ENCODE peak calls at places on chromosomes 7 and 10, in four cellular contexts. K is mammary epithelial cell, Z is MM.1S, X is aorta. U is an unnamed sample. For H3K4me1, the result is how much of the 10 kb centered on the place peaks cover.

GRCh38 chr10:3807928-3808496 is 23.0 kb upstream of the KLF6 start:
- DNase-seq in K (no peak), Z (no peak), X (no peak), U (no peak)

GRCh38 chr10:46520941-46521340 is 35.5 kb downstream of the GPRIN2 start:
- DNase-seq in K (peak), Z (no peak), X (peak), U (peak)

GRCh38 chr7:36684951-36685350 is 39.3 kb downstream of the AOAH start:
- DNase-seq in K (no peak), Z (no peak), X (no peak), U (no peak)

GRCh38 chr7:130794619-130794922 is 60.6 kb upstream of the KLF14 start:
- DNase-seq in K (no peak), Z (no peak), X (no peak), U (no peak)

GRCh38 chr10:89644967-89645741 is at the start of gene PANK1:
- DNase-seq in K (peak), Z (peak), X (peak), U (peak)

GRCh38 chr10:23314835-23315239 is 29.8 kb downstream of the C10orf67 start:
- DNase-seq in K (peak), Z (peak), X (no peak), U (peak)

GRCh38 chr7:155975490-155975889 is 163.2 kb upstream of the SHH start:
- DNase-seq in K (no peak), Z (no peak), X (peak), U (no peak)

GRCh38 chr10:23150610-23151009 is 41.5 kb upstream of the PTF1A start:
- DNase-seq in K (no peak), Z (no peak), X (no peak), U (no peak)

DNA sequence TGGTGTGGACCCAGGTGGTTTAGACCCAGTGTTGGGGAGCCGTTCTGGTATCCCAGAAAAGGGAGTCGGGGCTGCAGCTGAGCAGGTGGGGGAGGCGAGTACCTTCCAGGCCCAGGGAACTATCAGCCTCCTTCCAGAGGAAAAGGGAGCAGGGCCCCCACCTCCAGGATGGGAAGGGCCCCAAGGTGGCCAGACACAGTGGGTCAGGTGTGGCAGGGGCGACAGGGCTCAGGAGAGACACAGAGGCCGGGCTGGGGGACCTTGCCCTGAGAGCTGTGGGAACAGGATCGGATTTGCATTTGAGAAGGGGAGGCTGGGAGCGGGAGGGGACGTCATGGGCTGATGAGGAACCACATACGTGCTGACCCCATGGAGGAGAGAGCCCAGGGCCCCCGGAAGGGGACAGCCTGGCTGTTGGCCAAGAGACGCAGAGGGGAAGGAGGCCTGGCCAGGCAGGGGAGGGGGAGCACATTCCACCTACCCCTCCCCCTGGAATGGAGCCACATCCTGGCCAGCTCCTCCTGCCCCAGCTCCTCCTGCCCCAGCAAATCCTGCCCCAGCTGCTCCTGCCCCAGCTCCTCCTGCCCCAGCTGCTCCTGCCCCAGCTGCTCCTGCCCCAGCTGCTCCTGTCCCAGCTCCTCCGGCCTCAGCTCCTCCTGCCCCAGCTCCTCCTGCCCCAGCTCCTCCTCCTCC is 9.7 kb upstream of the TTYH3 start:
- DNase-seq in K (no peak), Z (no peak), X (peak), U (no peak)
- H3K27ac ChIP-seq in K (no peak), Z (no peak), X (no peak), U (no peak)

GRCh38 chr10:79245539-79246208 is 101.6 kb upstream of the PPIF start:
- DNase-seq in K (no peak), Z (no peak), X (no peak), U (no peak)
- H3K4me1 ChIP-seq in K (under half), Z (half or more), X (under half), U (under half)

DNA sequence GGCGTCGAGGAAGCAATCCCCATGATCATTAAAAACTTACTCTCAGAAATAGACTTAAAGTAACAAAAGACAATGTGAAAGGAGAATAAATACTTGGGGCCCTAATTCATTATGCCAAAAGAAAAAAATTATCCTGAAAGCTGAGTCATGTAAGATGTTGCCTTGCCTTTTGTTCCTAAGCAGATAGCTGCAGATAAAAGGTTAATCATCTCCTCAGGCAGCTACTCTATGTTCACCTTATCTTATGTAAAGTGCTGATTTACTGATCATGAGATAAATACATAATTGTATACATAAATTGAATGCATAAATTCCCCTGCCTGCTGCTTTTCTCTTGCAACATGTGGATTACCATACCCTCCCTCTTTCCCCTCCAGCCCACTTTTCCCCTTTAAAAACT is 28.1 kb upstream of the CREB3L2 start:
- DNase-seq in K (peak), Z (no peak), X (no peak), U (no peak)
- H3K27ac ChIP-seq in K (no peak), Z (no peak), X (no peak), U (no peak)

GRCh38 chr7:1952781-1953180 is 280.0 kb downstream of the MAD1L1 start:
- DNase-seq in K (no peak), Z (no peak), X (no peak), U (no peak)
- H3K4me1 ChIP-seq in K (under half), Z (under half), X (under half), U (under half)

GRCh38 chr7:103140684-103141083 is 8.2 kb downstream of the NAPEPLD start:
- DNase-seq in K (no peak), Z (no peak), X (no peak), U (no peak)
- H3K27ac ChIP-seq in K (no peak), Z (no peak), X (peak), U (no peak)

GRCh38 chr10:1663226-1663625 is 74.1 kb downstream of the ADARB2 start:
- DNase-seq in K (no peak), Z (no peak), X (no peak), U (no peak)

GRCh38 chr10:1661416-1661815 is 75.9 kb downstream of the ADARB2 start:
- DNase-seq in K (no peak), Z (no peak), X (no peak), U (no peak)

GRCh38 chr10:1661861-1662260 is 75.5 kb downstream of the ADARB2 start:
- DNase-seq in K (no peak), Z (no peak), X (no peak), U (no peak)

GRCh38 chr10:1660815-1661214 is 76.5 kb downstream of the ADARB2 start:
- DNase-seq in K (no peak), Z (no peak), X (no peak), U (no peak)

DNA sequence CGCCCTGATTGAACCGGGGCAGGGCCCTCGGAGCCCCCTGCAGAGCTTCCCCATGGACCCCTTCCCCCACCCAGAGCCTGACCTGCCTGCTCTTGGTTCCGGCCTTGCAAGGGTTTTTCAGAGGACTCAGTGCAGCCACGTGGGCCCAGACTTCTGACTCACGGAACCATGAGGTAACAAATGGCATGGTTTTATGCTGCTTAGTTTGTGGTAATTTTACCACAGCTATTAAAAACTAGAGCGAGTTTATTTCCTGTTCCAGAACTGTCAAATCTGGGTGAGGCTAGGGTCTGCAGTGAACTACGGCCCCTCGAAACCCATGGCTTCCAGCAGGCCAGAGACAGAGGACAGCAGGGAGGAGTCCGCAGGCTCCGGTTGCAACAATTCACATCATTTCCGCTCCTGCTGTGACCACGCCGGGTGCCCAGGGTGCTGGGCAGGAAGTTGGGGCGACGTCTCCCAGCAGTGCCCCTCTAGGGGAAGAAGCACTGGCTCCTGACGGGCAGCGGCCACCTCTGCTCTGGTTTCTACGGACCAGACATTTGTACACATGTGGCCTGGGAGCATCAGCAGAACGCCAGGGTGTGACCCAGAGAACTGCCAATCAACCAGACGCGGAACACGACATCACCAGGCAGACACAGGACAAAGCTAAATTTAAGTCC is 74.8 kb downstream of the ADARB2 start:
- DNase-seq in K (no peak), Z (no peak), X (no peak), U (no peak)
- H3K4me1 ChIP-seq in K (under half), Z (under half), X (under half), U (under half)

DNA sequence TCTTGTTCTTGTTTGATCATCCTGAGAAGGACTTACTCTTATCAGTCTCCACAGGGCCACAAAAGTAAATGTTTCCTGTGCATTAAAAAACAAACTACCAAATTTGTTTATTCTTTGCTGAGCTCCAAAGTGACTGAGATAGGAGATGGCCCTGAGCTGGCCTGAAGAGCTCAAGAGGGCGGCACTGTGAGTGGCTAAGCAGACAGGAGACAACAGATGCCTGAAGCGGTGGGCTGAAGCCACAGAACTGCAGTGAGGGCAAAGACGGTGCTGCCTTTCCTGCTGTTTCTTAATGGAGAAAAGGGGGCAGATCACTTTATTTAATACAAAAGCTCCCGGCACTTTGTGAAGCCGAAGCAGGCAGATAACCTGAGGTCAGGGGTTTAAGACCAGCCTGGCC is 379.6 kb downstream of the ARL4A start:
- DNase-seq in K (no peak), Z (no peak), X (no peak), U (no peak)
- H3K27ac ChIP-seq in K (no peak), Z (no peak), X (no peak), U (no peak)

U was measured in foreskin keratinocyte.